ENCODE peak calls at places on chromosomes 7 and 10, in six cellular contexts. B is NCI-H1436, T is immature natural killer cell, O is SK-N-DZ, S is right cardiac atrium, G is BJ. A is an unnamed sample.

GRCh38 chr7:75732764-75733630 is 5.7 kb downstream of the HIP1 start:
- DNase-seq in B (no peak), T (peak), O (no peak), S (no peak), G (peak), A (no peak)

GRCh38 chr10:79292789-79293746 is 54.2 kb upstream of the PPIF start:
- DNase-seq in B (no peak), T (no peak), O (no peak), S (peak), G (no peak), A (no peak)

GRCh38 chr7:22380333-22380732 is 23.4 kb upstream of the RAPGEF5 start:
- DNase-seq in B (no peak), T (no peak), O (no peak), S (no peak), G (no peak), A (no peak)

GRCh38 chr10:42986618-42987017 is 90.3 kb upstream of the RET start:
- DNase-seq in B (no peak), T (no peak), O (no peak), S (no peak), G (no peak), A (no peak)

GRCh38 chr7:113078321-113078720 is 8.3 kb downstream of the GPR85 start:
- DNase-seq in B (peak), T (no peak), O (no peak), S (no peak), G (no peak), A (no peak)

GRCh38 chr10:30056281-30056680 is 3.1 kb downstream of the JCAD start:
- DNase-seq in B (no peak), T (no peak), O (no peak), S (no peak), G (no peak), A (no peak)

GRCh38 chr7:136533732-136534131 is 334.7 kb upstream of the CHRM2 start:
- DNase-seq in B (no peak), T (no peak), O (peak), S (peak), G (no peak), A (no peak)

GRCh38 chr10:103241262-103242011 is 4.2 kb upstream of the RPEL1 start:
- DNase-seq in B (no peak), T (no peak), O (no peak), S (no peak), G (no peak), A (no peak)

GRCh38 chr10:59704644-59705043 is 5.0 kb downstream of the SLC16A9 start:
- DNase-seq in B (no peak), T (no peak), O (no peak), S (no peak), G (no peak), A (no peak)

GRCh38 chr7:14446829-14447228 is 455.7 kb downstream of the DGKB start:
- DNase-seq in B (no peak), T (no peak), O (no peak), S (no peak), G (no peak), A (no peak)

GRCh38 chr7:78993341-78993740 is 460.1 kb downstream of the MAGI2 start:
- DNase-seq in B (no peak), T (no peak), O (no peak), S (no peak), G (no peak), A (no peak)

GRCh38 chr7:116089293-116089692 is 58.7 kb upstream of the TFEC start:
- DNase-seq in B (no peak), T (no peak), O (no peak), S (no peak), G (no peak), A (no peak)

GRCh38 chr7:111259991-111260390 is 169.1 kb downstream of the LRRN3 start:
- DNase-seq in B (no peak), T (no peak), O (no peak), S (no peak), G (no peak), A (no peak)

GRCh38 chr7:6392712-6393666 is 54.8 kb downstream of the DAGLB start:
- DNase-seq in B (no peak), T (no peak), O (no peak), S (peak), G (no peak), A (no peak)

GRCh38 chr10:60441515-60441914 is 51.8 kb upstream of the ANK3 start:
- DNase-seq in B (no peak), T (no peak), O (no peak), S (no peak), G (no peak), A (no peak)

GRCh38 chr10:34089294-34089693 is 725.8 kb downstream of the PARD3 start:
- DNase-seq in B (no peak), T (no peak), O (no peak), S (no peak), G (no peak), A (no peak)

GRCh38 chr10:103698266-103698665 is 157.1 kb downstream of the SH3PXD2A start:
- DNase-seq in B (no peak), T (no peak), O (no peak), S (peak), G (no peak), A (no peak)

GRCh38 chr10:19966751-19967150 is 150.5 kb downstream of the PLXDC2 start:
- DNase-seq in B (no peak), T (no peak), O (peak), S (no peak), G (no peak), A (no peak)

GRCh38 chr7:5425507-5426225 is 2.0 kb upstream of the TNRC18 start:
- DNase-seq in B (peak), T (peak), O (peak), S (peak), G (no peak), A (peak)

GRCh38 chr10:82982110-82982608 is 1107.2 kb downstream of the NRG3 start:
- DNase-seq in B (no peak), T (no peak), O (no peak), S (no peak), G (peak), A (no peak)

GRCh38 chr7:101916876-101917275 is 99.5 kb downstream of the CUX1 start:
- DNase-seq in B (no peak), T (no peak), O (no peak), S (no peak), G (no peak), A (no peak)

GRCh38 chr10:61804414-61804813 is 97.1 kb upstream of the ARID5B start:
- DNase-seq in B (no peak), T (no peak), O (no peak), S (no peak), G (no peak), A (no peak)

GRCh38 chr7:23396222-23396621 is 74.1 kb downstream of the IGF2BP3 start:
- DNase-seq in B (no peak), T (no peak), O (no peak), S (no peak), G (peak), A (no peak)

GRCh38 chr7:50782376-50783208 is at the start of gene GRB10:
- DNase-seq in B (peak), T (no peak), O (peak), S (peak), G (no peak), A (no peak)

GRCh38 chr7:16668978-16669377 is 23.0 kb downstream of the BZW2 start:
- DNase-seq in B (no peak), T (no peak), O (no peak), S (no peak), G (no peak), A (no peak)

GRCh38 chr7:24290004-24290641 is 6.1 kb downstream of the NPY start:
- DNase-seq in B (peak), T (peak), O (peak), S (peak), G (no peak), A (no peak)